ENCODE peak calls at places on chromosomes 13 and 19, in five cellular contexts. S, E, Z, G and D are unnamed samples.

GRCh38 chr19:14556662-14557188 is 15.1 kb downstream of the NDUFB7 start:
- DNase-seq in S (peak), E (peak), Z (peak), G (peak), D (no peak)

GRCh38 chr13:106589716-106590115 is 21.8 kb upstream of the ARGLU1 start:
- DNase-seq in S (no peak), E (no peak), Z (no peak), G (no peak), D (no peak)

GRCh38 chr13:32537580-32538233 is 888 bp downstream of the N4BP2L2 start:
- DNase-seq in S (peak), E (no peak), Z (peak), G (peak), D (no peak)

GRCh38 chr19:30738047-30738446 is 365.9 kb downstream of the ZNF536 start:
- DNase-seq in S (no peak), E (no peak), Z (no peak), G (no peak), D (no peak)

GRCh38 chr19:2334426-2334825 is 5.9 kb downstream of the SPPL2B start:
- DNase-seq in S (no peak), E (no peak), Z (no peak), G (no peak), D (no peak)

GRCh38 chr19:1408300-1409203 is 1.2 kb downstream of the DAZAP1 start:
- DNase-seq in S (peak), E (peak), Z (no peak), G (peak), D (no peak)

GRCh38 chr13:50198508-50198907 is 183.3 kb downstream of the KCNRG start:
- DNase-seq in S (no peak), E (no peak), Z (no peak), G (no peak), D (no peak)

GRCh38 chr19:3407556-3408516 is 41.5 kb downstream of the NFIC start:
- DNase-seq in S (no peak), E (no peak), Z (peak), G (no peak), D (no peak)

GRCh38 chr13:46288570-46289259 is 77.0 kb downstream of the LRRC63 start:
- DNase-seq in S (no peak), E (peak), Z (peak), G (peak), D (no peak)

GRCh38 chr19:45172173-45172572 is 5.9 kb downstream of the TRAPPC6A start:
- DNase-seq in S (no peak), E (no peak), Z (no peak), G (no peak), D (no peak)

GRCh38 chr19:51417807-51418152 is 338 bp upstream of the SIGLEC10 start:
- DNase-seq in S (no peak), E (no peak), Z (no peak), G (no peak), D (no peak)

GRCh38 chr19:14840206-14840605 is 5.2 kb upstream of the OR7A5 start:
- DNase-seq in S (no peak), E (no peak), Z (no peak), G (no peak), D (no peak)

GRCh38 chr19:53649746-53650593 is 18.2 kb downstream of the DPRX start:
- DNase-seq in S (no peak), E (no peak), Z (no peak), G (no peak), D (no peak)

GRCh38 chr19:15575406-15575805 is 39.6 kb upstream of the CYP4F8 start:
- DNase-seq in S (no peak), E (no peak), Z (no peak), G (no peak), D (no peak)

GRCh38 chr19:15378529-15379082 is 981 bp downstream of the AKAP8 start:
- DNase-seq in S (peak), E (peak), Z (no peak), G (peak), D (peak)

GRCh38 chr13:80705371-80706163 is 364.6 kb upstream of the SPRY2 start:
- DNase-seq in S (no peak), E (no peak), Z (no peak), G (no peak), D (no peak)

GRCh38 chr19:2636897-2637683 is 65.4 kb downstream of the GNG7 start:
- DNase-seq in S (peak), E (no peak), Z (peak), G (peak), D (peak)

GRCh38 chr19:14019100-14019499 is 8.8 kb upstream of the RLN3 start:
- DNase-seq in S (no peak), E (no peak), Z (no peak), G (no peak), D (no peak)

GRCh38 chr13:47332149-47332548 is 435.3 kb upstream of the HTR2A start:
- DNase-seq in S (no peak), E (no peak), Z (no peak), G (no peak), D (no peak)

GRCh38 chr19:54875506-54875905 is 1.5 kb downstream of the FCAR start:
- DNase-seq in S (no peak), E (no peak), Z (peak), G (no peak), D (no peak)

GRCh38 chr13:51682691-51683090 is 98.4 kb downstream of the WDFY2 start:
- DNase-seq in S (no peak), E (no peak), Z (no peak), G (no peak), D (no peak)

GRCh38 chr19:45815501-45816216 is 551 bp upstream of the RSPH6A start:
- DNase-seq in S (no peak), E (no peak), Z (no peak), G (peak), D (peak)

GRCh38 chr19:35846038-35846668 is 6.2 kb downstream of the NPHS1 start:
- DNase-seq in S (no peak), E (peak), Z (no peak), G (peak), D (peak)